ENCODE peak calls at places on chromosome 10, in ten cellular contexts. P is DND-41; H is mammary epithelial cell; O is C1 segment of cervical spinal cord; T is CD8-positive, alpha-beta memory T cell; Z is fibroblast of the aortic adventitia; V is NAMALWA; F is NCI-H82; C is H54; Y is NCI-H1092 treated with DMSO at 0.1 percent for 48 hours. B is an unnamed sample.

GRCh38 chr10:63164045-63164722 is 31.1 kb downstream of the NRBF2 start:
- DNase-seq in P (no peak), H (no peak), O (no peak), T (no peak), Z (peak), V (no peak), F (no peak), C (no peak), Y (no peak), B (no peak)

GRCh38 chr10:73887038-73888015 is 13.0 kb upstream of the CAMK2G start:
- DNase-seq in P (no peak), H (peak), O (peak), T (no peak), Z (peak), V (no peak), F (peak), C (peak), Y (peak), B (peak)

GRCh38 chr10:34759161-34759836 is 55.8 kb downstream of the PARD3 start:
- DNase-seq in P (no peak), H (peak), O (no peak), T (no peak), Z (no peak), V (no peak), F (no peak), C (no peak), Y (no peak), B (no peak)

GRCh38 chr10:114893248-114893647 is 44.7 kb upstream of the TRUB1 start:
- DNase-seq in P (no peak), H (no peak), O (no peak), T (no peak), Z (no peak), V (peak), F (peak), C (no peak), Y (no peak), B (no peak)

GRCh38 chr10:14556285-14556956 is 218.3 kb downstream of the FAM107B start:
- DNase-seq in P (no peak), H (no peak), O (no peak), T (peak), Z (peak), V (peak), F (peak), C (no peak), Y (no peak), B (no peak)

GRCh38 chr10:93599778-93600177 is 1.3 kb downstream of the RBP4 start:
- DNase-seq in P (no peak), H (no peak), O (no peak), T (no peak), Z (no peak), V (no peak), F (no peak), C (no peak), Y (no peak), B (no peak)

GRCh38 chr10:92699518-92700272 is 9.9 kb downstream of the HHEX start:
- DNase-seq in P (peak), H (peak), O (no peak), T (no peak), Z (peak), V (peak), F (no peak), C (peak), Y (peak), B (no peak)

GRCh38 chr10:23171232-23171876 is 20.8 kb upstream of the PTF1A start:
- DNase-seq in P (peak), H (peak), O (no peak), T (no peak), Z (peak), V (no peak), F (no peak), C (no peak), Y (no peak), B (no peak)

GRCh38 chr10:107141539-107142061 is 22.9 kb downstream of the SORCS1 start:
- DNase-seq in P (no peak), H (no peak), O (no peak), T (no peak), Z (no peak), V (no peak), F (no peak), C (no peak), Y (no peak), B (no peak)

GRCh38 chr10:37488792-37489657 is 363.6 kb downstream of the ANKRD30A start:
- DNase-seq in P (no peak), H (peak), O (no peak), T (no peak), Z (peak), V (no peak), F (peak), C (peak), Y (no peak), B (peak)

GRCh38 chr10:74244097-74244685 is 93.2 kb downstream of the ADK start:
- DNase-seq in P (peak), H (no peak), O (no peak), T (no peak), Z (peak), V (peak), F (peak), C (no peak), Y (peak), B (no peak)

GRCh38 chr10:113228570-113228969 is 278.5 kb downstream of the TCF7L2 start:
- DNase-seq in P (no peak), H (no peak), O (no peak), T (no peak), Z (peak), V (no peak), F (no peak), C (no peak), Y (no peak), B (no peak)

GRCh38 chr10:103872137-103872933 is 17.0 kb upstream of the SH3PXD2A start:
- DNase-seq in P (no peak), H (peak), O (no peak), T (no peak), Z (no peak), V (no peak), F (peak), C (no peak), Y (no peak), B (no peak)

GRCh38 chr10:86802709-86803108 is 46.3 kb downstream of the BMPR1A start:
- DNase-seq in P (no peak), H (no peak), O (no peak), T (no peak), Z (no peak), V (no peak), F (no peak), C (no peak), Y (no peak), B (no peak)

GRCh38 chr10:117320050-117320665 is 55.1 kb downstream of the PDZD8 start:
- DNase-seq in P (no peak), H (no peak), O (no peak), T (no peak), Z (peak), V (peak), F (peak), C (no peak), Y (peak), B (no peak)

GRCh38 chr10:100341953-100342626 is 4.9 kb upstream of the SCD start:
- DNase-seq in P (peak), H (peak), O (peak), T (peak), Z (peak), V (peak), F (peak), C (peak), Y (peak), B (no peak)

GRCh38 chr10:11678074-11678793 is 63.9 kb upstream of the ECHDC3 start:
- DNase-seq in P (peak), H (peak), O (no peak), T (no peak), Z (no peak), V (peak), F (no peak), C (no peak), Y (no peak), B (no peak)

GRCh38 chr10:13684252-13684791 is 97.6 kb downstream of the PRPF18 start:
- DNase-seq in P (no peak), H (peak), O (peak), T (no peak), Z (peak), V (no peak), F (peak), C (no peak), Y (peak), B (peak)

GRCh38 chr10:62159357-62159756 is 109.3 kb downstream of the RTKN2 start:
- DNase-seq in P (no peak), H (peak), O (no peak), T (no peak), Z (no peak), V (no peak), F (no peak), C (no peak), Y (no peak), B (no peak)

GRCh38 chr10:59709472-59710125 is at the start of gene SLC16A9:
- DNase-seq in P (no peak), H (peak), O (peak), T (no peak), Z (peak), V (no peak), F (peak), C (peak), Y (peak), B (peak)

GRCh38 chr10:118571123-118571522 is 24.3 kb downstream of the PRLHR start:
- DNase-seq in P (no peak), H (no peak), O (no peak), T (no peak), Z (peak), V (no peak), F (no peak), C (no peak), Y (no peak), B (peak)

GRCh38 chr10:20536381-20536780 is 360.7 kb downstream of the NEBL start:
- DNase-seq in P (no peak), H (no peak), O (no peak), T (no peak), Z (no peak), V (no peak), F (no peak), C (no peak), Y (no peak), B (no peak)

GRCh38 chr10:17989908-17990767 is 38.4 kb downstream of the SLC39A12 start:
- DNase-seq in P (no peak), H (peak), O (no peak), T (no peak), Z (peak), V (peak), F (no peak), C (peak), Y (no peak), B (no peak)

GRCh38 chr10:93034426-93034825 is 26.2 kb upstream of the CYP26C1 start:
- DNase-seq in P (no peak), H (no peak), O (no peak), T (no peak), Z (peak), V (no peak), F (no peak), C (no peak), Y (no peak), B (no peak)

GRCh38 chr10:13483951-13484350 is 44.9 kb downstream of the BEND7 start:
- DNase-seq in P (no peak), H (no peak), O (no peak), T (no peak), Z (no peak), V (peak), F (no peak), C (no peak), Y (no peak), B (no peak)

GRCh38 chr10:117168135-117168674 is 29.1 kb upstream of the KCNK18 start:
- DNase-seq in P (no peak), H (peak), O (peak), T (peak), Z (no peak), V (peak), F (peak), C (peak), Y (peak), B (peak)

B was measured in lung.